ENCODE peak calls at places on chromosomes 3 and 15, in four cellular contexts. M is GM12878, H is hepatocyte, W is fibroblast of lung. T is an unnamed sample. For H3K4me1, the result is how much of the 10 kb centered on the place peaks cover.

GRCh38 chr3:55605837-55606236 is 118.7 kb upstream of the WNT5A start:
- DNase-seq in M (no peak), H (no peak), W (no peak), T (no peak)

GRCh38 chr15:100114100-100114499 is 227.7 kb downstream of the ADAMTS17 start:
- DNase-seq in M (no peak), H (no peak), W (peak), T (no peak)

GRCh38 chr15:61327019-61327631 is 98.0 kb upstream of the RORA start:
- DNase-seq in M (peak), H (no peak), W (no peak), T (no peak)

GRCh38 chr3:162879163-162879562 is 1382.6 kb downstream of the OTOL1 start:
- DNase-seq in M (no peak), H (no peak), W (no peak), T (no peak)

GRCh38 chr3:177816667-177817208 is 619.5 kb upstream of the TBL1XR1 start:
- DNase-seq in M (no peak), H (no peak), W (peak), T (peak)

GRCh38 chr3:38843898-38844297 is 27.9 kb upstream of the SCN10A start:
- DNase-seq in M (no peak), H (peak), W (peak), T (peak)

GRCh38 chr3:4228295-4228694 is 74.9 kb upstream of the SETMAR start:
- DNase-seq in M (no peak), H (no peak), W (no peak), T (no peak)

GRCh38 chr3:10299175-10299574 is 6.4 kb upstream of the GHRL start:
- DNase-seq in M (no peak), H (no peak), W (no peak), T (no peak)

GRCh38 chr3:168545591-168545990 is 449.9 kb upstream of the GOLIM4 start:
- DNase-seq in M (no peak), H (no peak), W (peak), T (no peak)

GRCh38 chr3:157026091-157026490 is 133.9 kb downstream of the CCNL1 start:
- DNase-seq in M (no peak), H (no peak), W (no peak), T (no peak)

GRCh38 chr3:197674741-197675567 is 61.8 kb downstream of the RUBCN start:
- DNase-seq in M (no peak), H (no peak), W (no peak), T (no peak)

DNA sequence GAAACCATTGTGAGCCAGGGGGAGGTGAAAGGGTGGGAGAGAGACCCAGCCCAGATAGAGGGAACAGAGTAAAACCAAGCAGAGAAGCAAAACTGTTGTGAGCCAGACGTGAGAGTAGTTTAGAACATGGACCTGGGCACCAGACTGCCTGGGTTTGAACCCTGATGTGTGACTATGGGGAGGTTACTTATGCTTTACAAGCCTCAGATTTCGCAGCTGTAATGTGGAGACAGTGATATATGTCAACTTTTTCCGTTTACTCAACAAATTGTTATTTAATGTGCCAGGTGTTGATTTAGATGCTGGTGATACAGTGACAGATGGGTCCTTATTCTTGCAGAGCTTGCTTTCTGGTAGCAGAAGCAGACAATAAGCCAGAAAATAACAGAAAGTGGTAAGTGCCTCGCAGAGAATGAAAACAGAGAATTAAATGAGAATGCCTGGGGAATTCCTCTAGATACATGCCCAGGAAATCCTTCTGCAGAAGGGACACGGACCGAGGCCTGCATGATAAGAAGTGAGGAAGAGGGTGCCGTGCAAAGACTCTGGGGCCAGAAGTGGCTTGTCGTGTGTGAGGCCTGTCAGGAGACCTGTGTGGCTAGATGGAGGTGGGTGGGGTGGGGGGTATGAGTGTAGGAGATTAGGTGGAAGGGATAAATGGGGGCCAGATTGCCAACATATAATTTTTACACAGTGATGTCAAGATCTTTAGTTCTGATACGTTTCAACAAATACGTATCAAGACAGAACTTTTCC is 15.0 kb downstream of the KAT2B start:
- DNase-seq in M (no peak), H (no peak), W (no peak), T (no peak)
- H3K4me1 ChIP-seq in M (under half), H (under half), W (under half), T (under half)

GRCh38 chr15:48962662-48963523 is 826 bp downstream of the SHC4 start:
- DNase-seq in M (no peak), H (peak), W (peak), T (peak)

GRCh38 chr15:48965972-48966371 is 2.3 kb upstream of the SHC4 start:
- DNase-seq in M (peak), H (peak), W (peak), T (peak)

GRCh38 chr15:48966595-48967301 is 3.0 kb upstream of the SHC4 start:
- DNase-seq in M (peak), H (no peak), W (peak), T (no peak)

GRCh38 chr15:48964898-48965297 is 1.2 kb upstream of the SHC4 start:
- DNase-seq in M (no peak), H (no peak), W (no peak), T (no peak)

GRCh38 chr15:48963524-48964113 is at the start of gene SHC4:
- DNase-seq in M (no peak), H (peak), W (peak), T (peak)
- TF ChIP-seq EZH2 in M (no peak), H (peak), W (no peak), T (no peak)

GRCh38 chr3:135135445-135135844 is 340.4 kb downstream of the EPHB1 start:
- DNase-seq in M (no peak), H (no peak), W (no peak), T (no peak)

GRCh38 chr3:135138776-135139175 is 343.7 kb downstream of the EPHB1 start:
- DNase-seq in M (no peak), H (no peak), W (no peak), T (no peak)

GRCh38 chr3:135134717-135135116 is 339.7 kb downstream of the EPHB1 start:
- DNase-seq in M (no peak), H (no peak), W (no peak), T (no peak)

GRCh38 chr3:135136361-135137100 is 341.5 kb downstream of the EPHB1 start:
- DNase-seq in M (peak), H (no peak), W (no peak), T (no peak)

GRCh38 chr3:135137296-135137695 is 342.2 kb downstream of the EPHB1 start:
- DNase-seq in M (no peak), H (no peak), W (no peak), T (no peak)
- H3K27ac ChIP-seq in M (no peak), H (no peak), W (no peak), T (no peak)

DNA sequence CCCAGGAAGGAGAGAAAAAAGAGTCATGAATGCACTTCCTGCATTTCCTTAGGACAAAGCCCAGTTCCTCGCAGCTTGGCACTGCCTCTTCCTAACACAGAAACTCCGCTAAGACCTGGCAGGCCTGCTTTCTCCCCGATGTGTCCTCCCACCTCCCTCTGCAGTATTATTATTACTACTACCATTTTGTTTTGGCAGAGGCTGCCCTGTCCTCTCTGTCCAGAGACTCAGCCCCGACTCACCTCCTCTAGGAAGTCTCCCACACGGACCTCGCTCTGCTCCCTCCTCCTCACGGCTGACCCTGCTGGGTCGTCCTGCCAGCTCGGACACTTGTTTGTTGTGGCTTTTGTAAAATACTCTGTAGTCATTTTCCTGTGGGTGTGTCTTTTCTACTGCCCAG is 107.2 kb upstream of the HACD2 start:
- DNase-seq in M (no peak), H (no peak), W (no peak), T (no peak)
- H3K4me1 ChIP-seq in M (under half), H (under half), W (half or more), T (under half)

GRCh38 chr3:147411235-147411607 is 2.1 kb downstream of the ZIC1 start:
- DNase-seq in M (no peak), H (no peak), W (no peak), T (peak)
- TF ChIP-seq EZH2 in M (no peak), H (peak), W (no peak), T (no peak)

GRCh38 chr3:3178498-3179328 is 778 bp downstream of the CRBN start:
- DNase-seq in M (no peak), H (no peak), W (no peak), T (no peak)

GRCh38 chr3:3172627-3173026 is 6.9 kb downstream of the CRBN start:
- DNase-seq in M (no peak), H (no peak), W (no peak), T (peak)

GRCh38 chr3:3179407-3180094 is at the start of gene CRBN:
- DNase-seq in M (peak), H (peak), W (peak), T (peak)

GRCh38 chr3:3180421-3180820 is 930 bp upstream of the CRBN start:
- DNase-seq in M (no peak), H (no peak), W (peak), T (no peak)

DNA sequence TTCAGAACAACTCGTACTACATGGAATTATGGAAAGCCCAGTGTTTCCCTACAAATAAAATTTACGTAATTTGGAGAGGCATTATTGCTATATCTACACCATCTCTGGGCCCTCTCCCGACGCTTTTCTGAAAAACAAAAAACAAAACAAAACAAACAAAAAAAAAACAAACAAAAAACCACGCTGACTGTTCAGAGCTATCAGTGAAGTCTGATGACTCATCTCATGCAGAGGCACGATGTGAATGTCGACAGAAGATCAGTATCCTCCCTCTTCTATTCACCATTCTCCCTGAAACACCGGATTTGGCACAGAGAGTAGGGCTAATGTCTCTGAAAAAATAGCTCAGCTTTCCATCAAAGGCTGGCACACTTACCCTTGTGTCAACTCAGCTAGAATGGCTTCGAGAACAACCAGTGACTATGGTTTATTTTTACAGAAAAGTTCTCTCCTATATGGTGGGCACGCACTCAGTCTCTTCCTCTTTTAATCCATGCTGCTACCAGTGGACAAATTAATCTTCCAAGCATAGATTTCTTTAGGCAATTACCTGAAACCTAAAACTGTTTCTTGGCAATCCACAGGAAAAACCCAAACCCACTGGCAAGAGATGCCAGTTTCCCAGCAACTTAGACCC is 1.5 kb downstream of the CRBN start:
- DNase-seq in M (no peak), H (no peak), W (peak), T (no peak)
- H3K27ac ChIP-seq in M (no peak), H (no peak), W (no peak), T (no peak)

DNA sequence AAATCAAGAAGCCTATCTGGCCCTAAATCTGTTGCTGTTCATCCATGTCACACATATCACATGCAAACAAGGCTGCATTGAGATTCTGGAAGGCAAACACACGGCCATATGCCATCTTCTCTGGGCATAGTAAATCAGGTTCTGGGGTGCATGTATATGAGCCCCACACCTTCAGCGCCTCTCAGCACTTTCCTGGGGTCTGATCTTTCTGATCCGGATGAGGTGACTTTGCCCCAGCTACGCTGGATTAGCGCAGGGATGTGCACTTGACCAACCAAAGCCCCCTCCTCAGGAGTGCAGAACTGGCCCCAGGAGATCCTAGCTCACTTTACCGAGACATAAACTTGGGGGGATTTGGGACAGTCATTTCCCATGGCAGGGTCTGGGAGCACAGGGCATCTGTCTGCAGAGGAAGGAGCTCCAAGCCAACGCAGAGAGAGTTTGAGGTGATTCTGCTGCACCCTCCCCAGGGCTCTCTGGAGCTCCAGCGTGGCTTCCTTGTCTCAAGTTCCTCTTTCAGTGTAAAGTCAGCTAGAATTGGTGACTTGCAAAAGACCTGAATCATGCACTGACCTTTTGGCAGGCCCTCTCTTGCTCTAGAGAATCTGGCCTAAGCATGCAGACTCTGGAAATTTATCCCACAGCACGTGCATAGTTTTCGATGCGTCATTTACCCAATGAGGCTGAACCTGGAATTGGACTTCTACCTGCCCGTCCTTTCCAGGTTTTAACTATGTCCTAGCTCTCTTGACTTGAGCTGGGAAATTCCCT is 63.5 kb upstream of the KLF13 start:
- DNase-seq in M (peak), H (no peak), W (peak), T (no peak)
- H3K4me1 ChIP-seq in M (half or more), H (under half), W (under half), T (under half)

T was measured in A673.